ENCODE peak calls at places on chromosomes 3 and 15, in ten cellular contexts. R, E, H, W, P, U, K, Z, G and Y are unnamed samples.

GRCh38 chr3:90044417-90044816 is 937.0 kb downstream of the EPHA3 start:
- DNase-seq in R (no peak), E (no peak), H (no peak), W (no peak), P (no peak), U (no peak), K (no peak), Z (no peak), G (no peak), Y (no peak)

GRCh38 chr3:64382171-64382570 is 156.9 kb upstream of the PRICKLE2 start:
- DNase-seq in R (no peak), E (no peak), H (no peak), W (no peak), P (no peak), U (no peak), K (no peak), Z (no peak), G (no peak), Y (no peak)

GRCh38 chr3:190807719-190808375 is 54.6 kb downstream of the GMNC start:
- DNase-seq in R (peak; percentile 69), E (no peak), H (no peak), W (no peak), P (no peak), U (no peak), K (peak; percentile 76), Z (no peak), G (peak; percentile 69), Y (peak; percentile 41)

GRCh38 chr3:153426344-153426743 is 264.3 kb downstream of the RAP2B start:
- DNase-seq in R (no peak), E (no peak), H (no peak), W (no peak), P (no peak), U (no peak), K (no peak), Z (no peak), G (no peak), Y (no peak)

GRCh38 chr15:71109890-71110289 is 5.4 kb upstream of the THSD4 start:
- DNase-seq in R (no peak), E (no peak), H (no peak), W (no peak), P (no peak), U (no peak), K (no peak), Z (no peak), G (no peak), Y (no peak)

GRCh38 chr3:13491206-13491974 is 11.3 kb downstream of the HDAC11 start:
- DNase-seq in R (peak; percentile 19), E (no peak), H (no peak), W (no peak), P (no peak), U (no peak), K (peak; percentile 40), Z (no peak), G (no peak), Y (no peak)

GRCh38 chr15:25611603-25612002 is 172.8 kb upstream of the UBE3A start:
- DNase-seq in R (no peak), E (no peak), H (no peak), W (no peak), P (no peak), U (no peak), K (peak; percentile 66), Z (no peak), G (no peak), Y (peak; percentile 86)

GRCh38 chr3:124653071-124653470 is 77.2 kb upstream of the UMPS start:
- DNase-seq in R (no peak), E (no peak), H (no peak), W (no peak), P (no peak), U (no peak), K (no peak), Z (no peak), G (no peak), Y (no peak)

GRCh38 chr3:152320201-152320617 is 51.5 kb downstream of the MBNL1 start:
- DNase-seq in R (no peak), E (no peak), H (no peak), W (no peak), P (no peak), U (no peak), K (no peak), Z (no peak), G (no peak), Y (peak; percentile 48)

GRCh38 chr15:68130851-68131250 is 74.3 kb downstream of the CALML4 start:
- DNase-seq in R (no peak), E (no peak), H (no peak), W (no peak), P (no peak), U (no peak), K (no peak), Z (no peak), G (no peak), Y (no peak)

GRCh38 chr15:101447168-101447533 is 42.4 kb downstream of the PCSK6 start:
- DNase-seq in R (no peak), E (no peak), H (no peak), W (no peak), P (no peak), U (no peak), K (no peak), Z (no peak), G (no peak), Y (no peak)

GRCh38 chr3:176693416-176693815 is 503.9 kb downstream of the TBL1XR1 start:
- DNase-seq in R (no peak), E (no peak), H (no peak), W (no peak), P (no peak), U (no peak), K (no peak), Z (no peak), G (no peak), Y (no peak)

GRCh38 chr15:82625136-82625535 is 22.0 kb downstream of the CPEB1 start:
- DNase-seq in R (no peak), E (no peak), H (no peak), W (no peak), P (no peak), U (no peak), K (no peak), Z (no peak), G (no peak), Y (no peak)

GRCh38 chr15:82624438-82624837 is 22.7 kb downstream of the CPEB1 start:
- DNase-seq in R (no peak), E (no peak), H (no peak), W (no peak), P (no peak), U (no peak), K (no peak), Z (no peak), G (no peak), Y (no peak)

GRCh38 chr15:82624008-82624407 is 23.2 kb downstream of the CPEB1 start:
- DNase-seq in R (no peak), E (no peak), H (no peak), W (no peak), P (no peak), U (no peak), K (no peak), Z (no peak), G (peak; percentile 31), Y (no peak)

GRCh38 chr15:82621970-82622369 is 25.2 kb downstream of the CPEB1 start:
- DNase-seq in R (no peak), E (peak; percentile 38), H (no peak), W (no peak), P (no peak), U (no peak), K (no peak), Z (no peak), G (no peak), Y (no peak)
- TF ChIP-seq CTCF in R (no peak), E (peak; percentile 23), H (no peak), W (no peak), P (no peak), U (peak; percentile 10), K (no peak), Z (no peak), G (peak; percentile 39), Y (peak; percentile 15)

DNA sequence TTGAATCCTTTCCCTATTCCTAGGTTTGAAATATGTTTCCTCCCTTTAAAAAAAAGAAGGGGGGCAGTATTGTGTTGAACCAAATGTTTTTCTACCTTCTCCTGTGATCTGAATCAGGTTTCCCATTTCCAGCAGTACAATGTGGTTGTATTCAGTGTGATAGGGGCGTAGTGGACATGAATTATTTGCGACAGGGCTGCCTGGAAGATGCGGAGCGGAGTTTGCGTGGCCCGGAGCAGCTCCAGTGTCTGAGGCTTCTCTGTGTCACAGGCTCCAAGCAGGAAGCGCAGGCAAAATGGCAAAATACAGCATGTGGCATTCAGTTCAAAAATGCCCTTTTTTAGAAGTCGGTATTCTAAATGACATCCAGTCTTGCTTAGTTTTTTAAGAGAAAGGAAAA is 154.4 kb downstream of the PGPEP1L start:
- DNase-seq in R (peak; percentile 88), E (peak; percentile 84), H (peak; percentile 81), W (peak; percentile 88), P (peak; percentile 43), U (peak; percentile 96), K (peak; percentile 89), Z (peak; percentile 95), G (peak; percentile 90), Y (peak; percentile 95)
- H3K4me3 ChIP-seq in R (peak overlapping the region; percentile 73), E (peak overlapping the region; percentile 47), H (peak overlapping the region; percentile 68), W (peak overlapping the region; percentile 92), P (peak overlapping the region; percentile 59), U (peak overlapping the region; percentile 57), K (peak overlapping the region; percentile 69), Z (peak overlapping the region; percentile 59), G (peak overlapping the region; percentile 70), Y (peak overlapping the region; percentile 72)

GRCh38 chr3:171018151-171018935 is 8.2 kb downstream of the SLC2A2 start:
- DNase-seq in R (no peak), E (no peak), H (no peak), W (no peak), P (no peak), U (no peak), K (no peak), Z (no peak), G (no peak), Y (no peak)
- TF ChIP-seq CTCF in R (no peak), E (no peak), H (peak; percentile 42), W (peak; percentile 15), P (no peak), U (peak; percentile 36), K (no peak), Z (no peak), G (peak; percentile 27), Y (peak; percentile 33)

GRCh38 chr3:50503504-50503903 is at the start of gene CACNA2D2:
- DNase-seq in R (peak; percentile 77), E (peak; percentile 33), H (no peak), W (peak; percentile 37), P (peak; percentile 66), U (no peak), K (peak; percentile 84), Z (peak; percentile 63), G (peak; percentile 14), Y (no peak)

GRCh38 chr3:50504681-50505080 is 1.2 kb upstream of the CACNA2D2 start:
- DNase-seq in R (no peak), E (no peak), H (no peak), W (no peak), P (no peak), U (no peak), K (no peak), Z (no peak), G (no peak), Y (no peak)

GRCh38 chr3:50502225-50502583 is 1.2 kb downstream of the CACNA2D2 start:
- DNase-seq in R (no peak), E (no peak), H (no peak), W (no peak), P (no peak), U (no peak), K (no peak), Z (no peak), G (no peak), Y (no peak)

GRCh38 chr3:50502584-50503423 is 630 bp downstream of the CACNA2D2 start:
- DNase-seq in R (no peak), E (no peak), H (no peak), W (no peak), P (no peak), U (no peak), K (no peak), Z (no peak), G (no peak), Y (no peak)

GRCh38 chr3:50503947-50504346 is 513 bp upstream of the CACNA2D2 start:
- DNase-seq in R (no peak), E (no peak), H (no peak), W (no peak), P (no peak), U (no peak), K (no peak), Z (no peak), G (no peak), Y (no peak)
- H3K4me3 ChIP-seq in R (peak overlapping the region; percentile 61), E (peak overlapping the region; percentile 67), H (no peak overlapping the region), W (no peak overlapping the region), P (peak overlapping the region; percentile 42), U (no peak overlapping the region), K (peak overlapping the region; percentile 75), Z (peak overlapping the region; percentile 55), G (no peak overlapping the region), Y (no peak overlapping the region)